ENCODE peak calls at places on chromosomes 7 and 10, in eight cellular contexts. N is left lung; J is activated T-cell treated with anti-CD3 and anti-CD28 coated beads for 1 hour; Y is mesendoderm; Q is skeletal muscle cell; M is stimulated activated naive CD8-positive, alpha-beta T cell treated with anti-CD3 and anti-CD28 coated beads, Interleukin-15, Interleukin-2, amounts not matched to agents 100 U/mL and 50 U/mL, for 24 hours; R is small intestine; T is transverse colon. F is an unnamed sample.
A peak's percentile ranks its signal among the peaks of the same experiment; 100 is the strongest.

GRCh38 chr10:102644066-102644645 is at the start of gene TRIM8:
- DNase-seq in R (peak; percentile 88), M (peak; percentile 72), T (peak; percentile 69), J (peak; percentile 43), Y (peak; percentile 65), Q (no peak), N (no peak), F (no peak)

GRCh38 chr7:7321681-7322080 is 139.3 kb downstream of the C1GALT1 start:
- DNase-seq in M (no peak), R (peak; percentile 80), J (no peak), T (peak; percentile 44), Y (no peak), Q (no peak), N (no peak), F (no peak)

GRCh38 chr10:103691723-103692380 is 163.5 kb downstream of the SH3PXD2A start:
- DNase-seq in R (no peak), J (no peak), T (no peak), N (no peak), Q (no peak), Y (no peak), M (no peak), F (no peak)

GRCh38 chr7:4712371-4713182 is 30.5 kb downstream of the FOXK1 start:
- DNase-seq in Y (no peak), M (no peak), J (no peak), Q (no peak), T (peak; percentile 36), R (peak; percentile 25), N (no peak), F (peak; percentile 52)

GRCh38 chr10:30491204-30491603 is 57.2 kb downstream of the MAP3K8 start:
- DNase-seq in R (no peak), T (no peak), Q (peak; percentile 55), J (no peak), M (no peak), Y (no peak), N (no peak), F (peak; percentile 13)

GRCh38 chr7:99504281-99504602 is 220 bp upstream of the ZKSCAN5 start:
- DNase-seq in Y (peak; percentile 99), T (no peak), J (no peak), M (no peak), R (no peak), Q (peak; percentile 91), N (no peak), F (no peak)

GRCh38 chr7:18064242-18064838 is 36.7 kb upstream of the PRPS1L1 start:
- DNase-seq in T (peak; percentile 41), N (no peak), R (peak; percentile 13), J (no peak), M (peak; percentile 16), Y (peak; percentile 68), Q (no peak), F (no peak)

GRCh38 chr10:132181691-132182425 is 4.9 kb upstream of the DPYSL4 start:
- DNase-seq in J (no peak), N (no peak), Y (no peak), M (no peak), Q (no peak), T (no peak), R (no peak), F (no peak)

GRCh38 chr7:75033064-75033463 is 40.5 kb downstream of the RCC1L start:
- DNase-seq in Y (peak; percentile 71), J (no peak), R (no peak), Q (no peak), N (no peak), T (no peak), M (no peak), F (no peak)

GRCh38 chr7:40200791-40201190 is 66.0 kb downstream of the SUGCT start:
- DNase-seq in Q (peak; percentile 83), N (no peak), T (no peak), R (no peak), M (no peak), Y (no peak), J (no peak), F (no peak)

GRCh38 chr10:15764867-15765454 is 45.2 kb upstream of the ITGA8 start:
- DNase-seq in R (no peak), J (no peak), Q (no peak), Y (no peak), T (no peak), M (no peak), N (no peak), F (no peak)

GRCh38 chr7:157271315-157271990 is 65.4 kb upstream of the DNAJB6 start:
- DNase-seq in J (no peak), Y (peak; percentile 38), Q (no peak), R (no peak), M (no peak), T (no peak), N (no peak), F (no peak)

GRCh38 chr7:28579571-28579970 is 167.3 kb downstream of the CREB5 start:
- DNase-seq in N (no peak), Q (no peak), M (no peak), R (no peak), J (no peak), Y (no peak), T (no peak), F (no peak)

GRCh38 chr7:101172854-101173751 is 7.0 kb downstream of the NAT16 start:
- DNase-seq in R (peak; percentile 70), J (no peak), Q (no peak), Y (peak; percentile 6), M (no peak), T (peak; percentile 68), N (peak; percentile 76), F (peak; percentile 42)

GRCh38 chr10:50809596-50809995 is 69.9 kb downstream of the ASAH2B start:
- DNase-seq in R (no peak), M (no peak), T (no peak), N (no peak), Y (no peak), J (no peak), Q (no peak), F (peak; percentile 21)

GRCh38 chr7:144407266-144407931 is 3.9 kb upstream of the NOBOX start:
- DNase-seq in R (no peak), T (no peak), M (no peak), Q (no peak), N (no peak), J (no peak), Y (no peak), F (no peak)

F was measured in GM04504.